ENCODE peak calls at places on chromosomes 1 and 21, in five cellular contexts. T is transverse colon, O is heart left ventricle, S is bronchial epithelial cell, X is GM23338. W is an unnamed sample.

GRCh38 chr1:224513383-224513782 is 78.8 kb upstream of the WDR26 start:
- DNase-seq in S (no peak), O (no peak), X (peak), T (no peak), W (no peak)

GRCh38 chr21:18041012-18041411 is 203.6 kb upstream of the CHODL start:
- DNase-seq in T (no peak), X (peak), S (peak), O (no peak), W (peak)

GRCh38 chr1:227885648-227886502 is 61.9 kb downstream of the WNT9A start:
- DNase-seq in X (no peak), S (peak), T (peak), O (peak), W (peak)

GRCh38 chr1:52554756-52555155 is 1.9 kb upstream of the TUT4 start:
- DNase-seq in X (peak), O (no peak), S (peak), T (no peak), W (peak)

GRCh38 chr1:33394716-33395115 is 36.2 kb downstream of the PHC2 start:
- DNase-seq in S (no peak), O (no peak), X (no peak), T (no peak), W (no peak)

GRCh38 chr1:145730900-145731299 is 11.6 kb downstream of the CD160 start:
- DNase-seq in X (peak), O (no peak), S (no peak), T (no peak), W (peak)

GRCh38 chr1:209417761-209418160 is 165.8 kb upstream of the CAMK1G start:
- DNase-seq in O (no peak), T (no peak), X (no peak), S (peak), W (no peak)

GRCh38 chr1:22207605-22208264 is 64.8 kb upstream of the WNT4 start:
- DNase-seq in T (no peak), O (no peak), S (no peak), X (peak), W (no peak)

GRCh38 chr21:33642896-33643657 is 776 bp downstream of the ITSN1 start:
- DNase-seq in T (peak), X (peak), S (peak), O (peak), W (peak)

GRCh38 chr1:220217383-220217988 is 54.8 kb downstream of the RAB3GAP2 start:
- DNase-seq in T (no peak), O (no peak), S (peak), X (peak), W (peak)

GRCh38 chr1:178955391-178955954 is 70.2 kb upstream of the FAM20B start:
- DNase-seq in S (no peak), X (no peak), T (no peak), O (no peak), W (no peak)

GRCh38 chr1:245797592-245798366 is 643.0 kb downstream of the KIF26B start:
- DNase-seq in T (no peak), O (no peak), S (no peak), X (peak), W (peak)

GRCh38 chr1:111483166-111483565 is 9.4 kb downstream of the C1orf162 start:
- DNase-seq in X (no peak), S (no peak), T (no peak), O (no peak), W (no peak)

GRCh38 chr1:64393790-64394189 is 76.1 kb upstream of the CACHD1 start:
- DNase-seq in S (no peak), O (no peak), X (no peak), T (no peak), W (no peak)

GRCh38 chr1:221887091-221887746 is 145.3 kb upstream of the DUSP10 start:
- DNase-seq in T (peak), O (peak), S (peak), X (no peak), W (peak)

GRCh38 chr1:29341936-29342335 is 105.6 kb downstream of the PTPRU start:
- DNase-seq in O (no peak), X (peak), T (no peak), S (no peak), W (peak)

DNA sequence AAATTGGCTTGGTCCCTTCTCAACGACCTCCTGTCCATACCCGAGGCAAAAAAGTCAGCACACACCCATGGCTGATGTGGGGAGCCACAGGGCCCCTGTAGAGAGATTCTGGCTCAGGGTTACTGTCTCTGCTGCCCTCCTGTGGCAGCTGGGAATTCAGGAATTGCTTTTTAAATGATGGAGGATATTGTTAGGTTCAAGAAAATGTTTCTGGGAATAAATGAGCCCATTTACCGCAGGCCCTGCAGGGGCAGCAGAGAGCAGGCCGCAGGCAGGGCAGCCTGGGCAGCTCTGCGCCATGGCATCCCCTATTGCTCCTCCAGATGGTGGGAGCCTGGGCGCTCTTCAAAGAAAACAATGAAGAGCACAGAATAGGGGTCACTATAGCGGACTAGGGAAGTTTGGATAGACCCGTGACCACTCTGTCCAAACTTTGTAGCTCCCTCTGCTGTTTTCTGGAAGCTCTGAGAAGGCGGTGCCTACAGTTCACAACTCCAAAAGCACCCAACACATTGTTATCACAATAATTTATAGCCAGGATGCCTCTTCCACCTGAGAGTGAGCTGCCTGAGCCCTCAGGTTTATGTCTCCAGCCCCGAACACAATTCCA is 201.1 kb downstream of the BACH1 start:
- DNase-seq in T (no peak), O (no peak), X (peak), S (peak), W (peak)
- TF ChIP-seq CTCF in T (no peak), O (peak), X (peak), S (peak), W (peak)

GRCh38 chr21:39593522-39593921 is 19.2 kb upstream of the B3GALT5 start:
- DNase-seq in X (no peak), T (no peak), S (no peak), O (no peak), W (no peak)
- TF ChIP-seq CTCF in X (no peak), T (no peak), S (no peak), O (no peak), W (no peak)

GRCh38 chr21:31683029-31683428 is 23.5 kb downstream of the SOD1 start:
- DNase-seq in X (no peak), T (no peak), O (no peak), S (no peak), W (no peak)
- TF ChIP-seq CTCF in X (peak), T (no peak), O (no peak), S (no peak), W (no peak)

GRCh38 chr21:41772351-41773080 is 5.7 kb upstream of the RIPK4 start:
- DNase-seq in S (no peak), T (no peak), X (no peak), O (no peak), W (no peak)
- TF ChIP-seq CTCF in S (no peak), T (no peak), X (peak), O (no peak), W (no peak)

GRCh38 chr1:248810000-248810726 is 15.6 kb downstream of the SH3BP5L start:
- DNase-seq in T (no peak), S (no peak), O (no peak), X (no peak), W (no peak)

GRCh38 chr1:248810727-248811513 is 14.8 kb downstream of the SH3BP5L start:
- DNase-seq in O (no peak), S (no peak), T (no peak), X (no peak), W (peak)

GRCh38 chr1:248807067-248807737 is 18.5 kb downstream of the SH3BP5L start:
- DNase-seq in S (peak), O (peak), X (peak), T (peak), W (peak)

GRCh38 chr1:248811514-248812490 is 13.9 kb downstream of the SH3BP5L start:
- DNase-seq in S (no peak), X (peak), O (no peak), T (no peak), W (no peak)

DNA sequence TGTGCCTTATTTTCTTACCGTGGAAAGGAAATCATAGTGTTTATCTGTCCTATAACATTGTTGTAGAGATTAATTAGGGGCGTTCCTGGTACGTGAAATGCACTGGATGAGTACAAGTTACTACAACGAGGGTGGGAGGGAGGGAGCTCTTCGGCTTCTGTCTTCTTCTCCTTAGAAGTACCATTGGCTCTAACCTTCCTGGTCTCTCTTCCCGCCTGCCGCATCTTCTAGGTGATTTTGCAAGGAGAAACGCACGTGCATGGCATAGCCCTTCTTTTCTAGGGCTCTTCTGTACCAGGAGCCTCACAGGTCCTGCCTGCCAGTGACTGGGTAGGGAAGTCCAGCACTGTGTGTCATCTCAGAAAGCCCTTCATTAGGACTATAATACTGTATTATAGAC is 16.8 kb downstream of the SH3BP5L start:
- DNase-seq in O (no peak), S (no peak), T (no peak), X (no peak), W (no peak)
- TF ChIP-seq CTCF in O (no peak), S (no peak), T (no peak), X (no peak), W (no peak)

W was measured in MCF 10A.